ENCODE peak calls at places on chromosome 22, in five cellular contexts. V is stomach; L is lung; X is naive thymus-derived CD4-positive, alpha-beta T cell; N is left ventricle myocardium inferior. J is an unnamed sample.
A peak's percentile ranks its signal among the peaks of the same experiment; 100 is the strongest.

GRCh38 chr22:29710922-29711593 is 8.7 kb upstream of the CABP7 start:
- DNase-seq in V (peak; percentile 33), L (no peak), X (no peak), N (peak; percentile 67), J (no peak)

GRCh38 chr22:35205956-35206355 is 51.3 kb upstream of the HMGXB4 start:
- DNase-seq in V (no peak), L (no peak), X (no peak), N (no peak), J (no peak)

GRCh38 chr22:43436536-43437267 is 24.9 kb downstream of the MPPED1 start:
- DNase-seq in V (no peak), L (no peak), X (no peak), N (no peak), J (no peak)

GRCh38 chr22:29269230-29269604 is 1.1 kb downstream of the EWSR1 start:
- DNase-seq in V (no peak), L (no peak), X (no peak), N (no peak), J (no peak)

GRCh38 chr22:29689872-29690213 is 30.0 kb upstream of the CABP7 start:
- DNase-seq in V (peak; percentile 75), L (peak; percentile 62), X (peak; percentile 26), N (peak; percentile 46), J (no peak)

GRCh38 chr22:39985383-39986045 is 9.2 kb upstream of the FAM83F start:
- DNase-seq in V (no peak), L (no peak), X (no peak), N (no peak), J (no peak)

GRCh38 chr22:19103881-19104821 is 18.1 kb downstream of the DGCR2 start:
- DNase-seq in V (no peak), L (no peak), X (no peak), N (no peak), J (no peak)

GRCh38 chr22:39820266-39820665 is 73.3 kb downstream of the ENTHD1 start:
- DNase-seq in V (no peak), L (no peak), X (no peak), N (no peak), J (no peak)

GRCh38 chr22:40044870-40045834 is 50.4 kb downstream of the FAM83F start:
- DNase-seq in V (peak; percentile 56), L (peak; percentile 45), X (peak; percentile 78), N (peak; percentile 52), J (peak; percentile 59)

GRCh38 chr22:28900379-28900778 is 17.0 kb downstream of the ZNRF3 start:
- DNase-seq in V (no peak), L (no peak), X (no peak), N (no peak), J (no peak)

GRCh38 chr22:16824718-16825687 is at the start of gene XKR3:
- DNase-seq in V (no peak), L (no peak), X (no peak), N (no peak), J (peak; percentile 74)

GRCh38 chr22:39478461-39478860 is 21.6 kb downstream of the MGAT3 start:
- DNase-seq in V (peak; percentile 45), L (no peak), X (no peak), N (no peak), J (no peak)

GRCh38 chr22:29722151-29722550 is 2.3 kb downstream of the CABP7 start:
- DNase-seq in V (no peak), L (no peak), X (no peak), N (no peak), J (no peak)

GRCh38 chr22:24582111-24582814 is 10.6 kb downstream of the LRRC75B start:
- DNase-seq in V (peak; percentile 52), L (no peak), X (no peak), N (no peak), J (no peak)

GRCh38 chr22:38038426-38038825 is 18.8 kb upstream of the PICK1 start:
- DNase-seq in V (no peak), L (no peak), X (no peak), N (no peak), J (no peak)

GRCh38 chr22:22228921-22229320 is 15.7 kb upstream of the VPREB1 start:
- DNase-seq in V (no peak), L (no peak), X (no peak), N (no peak), J (no peak)

GRCh38 chr22:30649430-30650007 is 13.9 kb downstream of the SLC35E4 start:
- DNase-seq in V (peak; percentile 78), L (peak; percentile 45), X (no peak), N (peak; percentile 24), J (peak; percentile 50)

GRCh38 chr22:36332623-36333331 is 55.0 kb downstream of the MYH9 start:
- DNase-seq in V (peak; percentile 73), L (no peak), X (peak; percentile 56), N (no peak), J (peak; percentile 60)

GRCh38 chr22:36330655-36331305 is 57.0 kb downstream of the MYH9 start:
- DNase-seq in V (no peak), L (peak; percentile 55), X (no peak), N (peak; percentile 69), J (peak; percentile 63)

GRCh38 chr22:36331306-36331911 is 56.4 kb downstream of the MYH9 start:
- DNase-seq in V (peak; percentile 79), L (peak; percentile 79), X (peak; percentile 75), N (peak; percentile 80), J (peak; percentile 95)

GRCh38 chr22:36333632-36334031 is 54.1 kb downstream of the MYH9 start:
- DNase-seq in V (peak; percentile 69), L (no peak), X (no peak), N (no peak), J (no peak)

DNA sequence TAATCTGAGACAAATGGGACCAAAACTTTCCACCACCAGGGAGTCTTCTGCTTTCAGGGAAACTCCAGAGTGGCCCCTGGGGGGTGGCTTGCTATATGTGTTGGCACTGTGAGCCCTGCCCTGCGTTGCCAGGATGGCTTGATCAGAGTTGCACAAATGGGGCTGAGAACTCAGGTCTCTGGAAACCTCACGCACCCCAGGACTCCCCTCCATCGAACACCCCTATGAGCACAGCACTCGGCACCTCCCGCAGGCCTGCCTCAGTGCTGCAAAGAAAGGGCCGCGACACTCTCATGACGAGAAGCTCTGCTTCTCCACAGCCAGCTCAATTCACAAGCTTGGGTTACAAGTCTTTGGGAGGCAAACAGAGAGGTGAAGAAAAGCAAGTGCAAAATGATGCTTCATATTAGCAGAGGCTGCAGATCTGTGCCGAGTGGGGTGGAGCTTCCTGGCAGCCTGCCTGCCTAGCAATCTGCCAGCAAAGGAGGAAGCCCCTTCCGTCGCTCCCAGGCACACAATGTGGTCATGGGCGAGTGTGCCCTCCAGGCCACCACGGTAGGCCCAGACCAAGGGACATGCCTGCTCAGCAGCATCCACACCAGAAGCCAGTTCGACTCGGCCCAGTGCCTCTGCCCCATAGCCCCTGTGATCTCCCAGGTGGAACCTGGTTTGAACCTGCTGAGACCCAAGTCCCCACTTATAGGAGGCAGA is 55.7 kb downstream of the MYH9 start:
- DNase-seq in V (peak; percentile 69), L (no peak), X (peak; percentile 72), N (peak; percentile 83), J (peak; percentile 76)
- H3K4me3 ChIP-seq in V (no peak overlapping the region), L (no peak overlapping the region), X (peak overlapping the region; percentile 57), N (peak overlapping the region; percentile 36), J (peak overlapping the region; percentile 3)

GRCh38 chr22:49656291-49656851 is 171.3 kb downstream of the BRD1 start:
- DNase-seq in V (no peak), L (no peak), X (no peak), N (no peak), J (no peak)
- H3K4me3 ChIP-seq in V (peak overlapping the region; percentile 47), L (peak overlapping the region; percentile 71), X (peak overlapping the region; percentile 87), N (peak overlapping the region; percentile 70), J (peak overlapping the region; percentile 55)

DNA sequence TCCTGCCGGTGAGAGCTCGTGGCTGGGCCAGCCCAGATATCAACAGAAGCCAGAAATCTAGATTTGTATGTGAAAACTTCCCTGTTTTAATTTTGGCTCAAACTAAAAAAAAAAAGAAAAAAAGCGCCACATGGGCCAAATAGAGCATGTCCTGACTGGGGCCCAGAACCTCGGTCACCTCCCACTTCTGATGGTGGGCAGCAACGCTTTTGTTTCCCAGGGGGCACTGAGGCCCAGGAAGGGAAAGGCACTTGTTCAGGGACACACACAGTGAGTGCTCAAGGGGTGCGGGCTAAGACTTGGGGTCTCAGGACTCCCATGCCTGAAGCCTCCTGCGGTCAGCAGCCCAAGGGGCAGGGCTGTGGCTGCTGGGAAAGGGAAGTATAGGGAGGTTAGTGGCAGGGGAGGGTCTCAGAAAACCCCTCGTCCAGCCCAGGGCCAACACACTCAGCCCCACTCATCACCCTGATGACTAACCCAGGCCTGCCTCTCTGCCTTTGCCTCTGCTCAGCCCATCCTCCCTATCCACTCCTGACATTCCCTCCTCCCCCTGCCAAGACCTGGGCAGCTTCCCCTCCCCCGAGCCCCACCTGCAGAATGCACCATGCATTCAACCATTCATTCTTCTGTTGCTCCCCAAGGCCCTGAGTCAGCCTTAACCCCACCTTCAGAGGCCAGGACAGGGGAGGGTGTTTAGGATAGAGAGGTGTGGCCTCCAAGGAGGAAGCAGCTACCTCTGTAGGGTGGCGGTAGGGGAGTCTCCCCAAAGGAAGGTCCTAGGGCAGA is 30.0 kb upstream of the TCF20 start:
- DNase-seq in V (peak; percentile 27), L (no peak), X (peak; percentile 34), N (no peak), J (peak; percentile 87)
- H3K4me3 ChIP-seq in V (no peak overlapping the region), L (no peak overlapping the region), X (peak overlapping the region; percentile 68), N (no peak overlapping the region), J (peak overlapping the region; percentile 4)

GRCh38 chr22:20920881-20921203 is 3.6 kb downstream of the CRKL start:
- DNase-seq in V (no peak), L (no peak), X (no peak), N (no peak), J (no peak)
- H3K4me3 ChIP-seq in V (peak overlapping the region; percentile 93), L (no peak overlapping the region), X (peak overlapping the region; percentile 49), N (peak overlapping the region; percentile 94), J (peak overlapping the region; percentile 77)

DNA sequence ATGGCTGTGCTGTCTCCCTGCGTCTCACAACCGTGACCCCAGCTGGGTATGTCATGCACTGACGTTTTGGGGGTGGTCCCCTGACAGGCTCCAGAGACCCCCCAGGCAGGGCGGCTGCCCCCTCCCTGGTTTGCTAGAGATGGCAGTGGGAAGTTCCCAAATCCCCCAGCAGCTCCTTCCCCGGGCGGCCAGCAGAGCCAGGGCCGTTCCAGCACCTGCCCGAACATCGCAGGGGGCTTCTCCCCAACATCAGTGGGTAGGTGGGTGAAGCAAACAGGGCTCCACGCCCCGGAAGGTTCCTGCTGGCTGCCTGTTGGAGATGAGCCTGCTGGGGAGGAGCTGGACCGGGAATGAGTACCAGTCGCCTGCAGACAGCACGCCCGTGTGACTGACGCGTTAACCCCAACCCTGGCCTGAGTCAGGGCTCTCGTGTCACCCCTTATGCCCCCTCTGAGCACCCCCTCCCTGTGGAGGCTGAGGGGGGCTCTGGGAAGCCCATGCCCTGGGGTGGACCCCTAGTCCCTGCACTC is 45.6 kb downstream of the GRAMD4 start:
- DNase-seq in V (no peak), L (no peak), X (no peak), N (no peak), J (no peak)
- H3K4me3 ChIP-seq in V (no peak overlapping the region), L (no peak overlapping the region), X (no peak overlapping the region), N (no peak overlapping the region), J (no peak overlapping the region)